ENCODE peak calls at places on chromosomes 11 and 22, in seven cellular contexts. W is activated naive CD8-positive, alpha-beta T cell treated with anti-CD3 and anti-CD28 coated beads, Interleukin-2, amount 50 U/mL, for 24 hours; S is natural killer cell; F is activated naive CD4-positive, alpha-beta T cell; E is OCI-LY7; Y is tibial artery; K is HTR-8/SVneo. J is an unnamed sample.

GRCh38 chr11:5129457-5129877 is 8.7 kb downstream of the OR52A5 start:
- DNase-seq in W (no peak), S (no peak), F (no peak), E (no peak), Y (no peak), K (no peak), J (no peak)

GRCh38 chr11:88501535-88501934 is 164.0 kb upstream of the CTSC start:
- DNase-seq in W (no peak), S (no peak), F (no peak), E (no peak), Y (no peak), K (no peak), J (no peak)

GRCh38 chr11:73974611-73975478 is 7.8 kb downstream of the UCP2 start:
- DNase-seq in W (no peak), S (no peak), F (no peak), E (no peak), Y (no peak), K (no peak), J (no peak)

GRCh38 chr11:47511927-47512326 is 41.0 kb downstream of the CELF1 start:
- DNase-seq in W (no peak), S (no peak), F (no peak), E (no peak), Y (no peak), K (no peak), J (no peak)

GRCh38 chr11:133712235-133712634 is 133.1 kb downstream of the SPATA19 start:
- DNase-seq in W (no peak), S (no peak), F (no peak), E (no peak), Y (no peak), K (no peak), J (no peak)

GRCh38 chr22:43154887-43155536 is 3.7 kb downstream of the TSPO start:
- DNase-seq in W (no peak), S (no peak), F (no peak), E (no peak), Y (no peak), K (no peak), J (no peak)

GRCh38 chr11:134845474-134846435 is 433.7 kb upstream of the B3GAT1 start:
- DNase-seq in W (no peak), S (no peak), F (no peak), E (no peak), Y (no peak), K (no peak), J (no peak)

GRCh38 chr11:109845437-109845836 is 247.8 kb upstream of the ZC3H12C start:
- DNase-seq in W (no peak), S (no peak), F (no peak), E (no peak), Y (no peak), K (no peak), J (no peak)

GRCh38 chr22:24954114-24954463 is 1.6 kb downstream of the KIAA1671 start:
- DNase-seq in W (no peak), S (no peak), F (no peak), E (no peak), Y (no peak), K (no peak), J (no peak)

GRCh38 chr22:20533879-20534265 is 26.5 kb downstream of the MED15 start:
- DNase-seq in W (no peak), S (no peak), F (no peak), E (no peak), Y (no peak), K (no peak), J (no peak)